ENCODE peak calls at places on chromosomes 7 and 10, in seven cellular contexts. One of them, this sample, is unnamed.

GRCh38 chr10:90857635-90858488 is at the start of gene HTR7:
- DNase-seq in right lobe of liver: peak
- DNase-seq in A549: peak
- DNase-seq in stomach: peak
- DNase-seq in cardiac fibroblast: peak
- DNase-seq in psoas muscle: peak
- DNase-seq in mesothelial cell of epicardium: peak
- DNase-seq in this sample: no peak

GRCh38 chr7:46485481-46486065 is 564.5 kb upstream of the IGFBP3 start:
- DNase-seq in right lobe of liver: no peak
- DNase-seq in A549: peak
- DNase-seq in stomach: no peak
- DNase-seq in cardiac fibroblast: peak
- DNase-seq in psoas muscle: no peak
- DNase-seq in mesothelial cell of epicardium: no peak
- DNase-seq in this sample: no peak

GRCh38 chr10:28910960-28911359 is 233.6 kb downstream of the BAMBI start:
- DNase-seq in right lobe of liver: no peak
- DNase-seq in A549: no peak
- DNase-seq in stomach: no peak
- DNase-seq in cardiac fibroblast: peak
- DNase-seq in psoas muscle: no peak
- DNase-seq in mesothelial cell of epicardium: no peak
- DNase-seq in this sample: no peak

GRCh38 chr10:86678999-86679792 is 10.9 kb downstream of the LDB3 start:
- DNase-seq in right lobe of liver: no peak
- DNase-seq in A549: no peak
- DNase-seq in stomach: no peak
- DNase-seq in cardiac fibroblast: no peak
- DNase-seq in psoas muscle: no peak
- DNase-seq in mesothelial cell of epicardium: no peak
- DNase-seq in this sample: no peak

GRCh38 chr7:34091330-34091917 is 186.1 kb downstream of the BMPER start:
- DNase-seq in right lobe of liver: no peak
- DNase-seq in A549: no peak
- DNase-seq in stomach: peak
- DNase-seq in cardiac fibroblast: peak
- DNase-seq in psoas muscle: peak
- DNase-seq in mesothelial cell of epicardium: no peak
- DNase-seq in this sample: no peak

GRCh38 chr7:34837826-34838225 is 179.8 kb downstream of the NPSR1 start:
- DNase-seq in right lobe of liver: no peak
- DNase-seq in A549: no peak
- DNase-seq in stomach: no peak
- DNase-seq in cardiac fibroblast: peak
- DNase-seq in psoas muscle: no peak
- DNase-seq in mesothelial cell of epicardium: no peak
- DNase-seq in this sample: no peak

GRCh38 chr7:143250822-143251221 is 12.4 kb upstream of the GSTK1 start:
- DNase-seq in right lobe of liver: no peak
- DNase-seq in A549: no peak
- DNase-seq in stomach: no peak
- DNase-seq in cardiac fibroblast: peak
- DNase-seq in psoas muscle: no peak
- DNase-seq in mesothelial cell of epicardium: no peak
- DNase-seq in this sample: no peak

GRCh38 chr7:150793569-150794238 is 6.5 kb downstream of the TMEM176B start:
- DNase-seq in right lobe of liver: no peak
- DNase-seq in A549: no peak
- DNase-seq in stomach: no peak
- DNase-seq in cardiac fibroblast: no peak
- DNase-seq in psoas muscle: no peak
- DNase-seq in mesothelial cell of epicardium: no peak
- DNase-seq in this sample: no peak

GRCh38 chr10:53699684-53700083 is 927.1 kb upstream of the MBL2 start:
- DNase-seq in right lobe of liver: no peak
- DNase-seq in A549: no peak
- DNase-seq in stomach: no peak
- DNase-seq in cardiac fibroblast: no peak
- DNase-seq in psoas muscle: no peak
- DNase-seq in mesothelial cell of epicardium: no peak
- DNase-seq in this sample: no peak

GRCh38 chr7:490461-491291 is 29.0 kb downstream of the PDGFA start:
- DNase-seq in right lobe of liver: peak
- DNase-seq in A549: no peak
- DNase-seq in stomach: no peak
- DNase-seq in cardiac fibroblast: no peak
- DNase-seq in psoas muscle: peak
- DNase-seq in mesothelial cell of epicardium: no peak
- DNase-seq in this sample: peak

GRCh38 chr7:149493366-149493765 is 4.2 kb downstream of the ZNF746 start:
- DNase-seq in right lobe of liver: no peak
- DNase-seq in A549: no peak
- DNase-seq in stomach: no peak
- DNase-seq in cardiac fibroblast: no peak
- DNase-seq in psoas muscle: no peak
- DNase-seq in mesothelial cell of epicardium: no peak
- DNase-seq in this sample: no peak

GRCh38 chr10:70528726-70529362 is 50.3 kb downstream of the PALD1 start:
- DNase-seq in right lobe of liver: no peak
- DNase-seq in A549: peak
- DNase-seq in stomach: no peak
- DNase-seq in cardiac fibroblast: peak
- DNase-seq in psoas muscle: no peak
- DNase-seq in mesothelial cell of epicardium: no peak
- DNase-seq in this sample: no peak

GRCh38 chr7:100726998-100727761 is 6.2 kb upstream of the ZAN start:
- DNase-seq in right lobe of liver: no peak
- DNase-seq in A549: no peak
- DNase-seq in stomach: no peak
- DNase-seq in cardiac fibroblast: peak
- DNase-seq in psoas muscle: no peak
- DNase-seq in mesothelial cell of epicardium: no peak
- DNase-seq in this sample: no peak

GRCh38 chr7:134787720-134788119 is 8.3 kb downstream of the CALD1 start:
- DNase-seq in right lobe of liver: no peak
- DNase-seq in A549: no peak
- DNase-seq in stomach: no peak
- DNase-seq in cardiac fibroblast: peak
- DNase-seq in psoas muscle: no peak
- DNase-seq in mesothelial cell of epicardium: no peak
- DNase-seq in this sample: no peak

GRCh38 chr10:90222372-90222771 is 521.0 kb downstream of the KIF20B start:
- DNase-seq in right lobe of liver: no peak
- DNase-seq in A549: no peak
- DNase-seq in stomach: no peak
- DNase-seq in cardiac fibroblast: peak
- DNase-seq in psoas muscle: no peak
- DNase-seq in mesothelial cell of epicardium: no peak
- DNase-seq in this sample: no peak

GRCh38 chr7:48078470-48078869 is 10.6 kb upstream of the UPP1 start:
- DNase-seq in right lobe of liver: no peak
- DNase-seq in A549: no peak
- DNase-seq in stomach: no peak
- DNase-seq in cardiac fibroblast: no peak
- DNase-seq in psoas muscle: no peak
- DNase-seq in mesothelial cell of epicardium: no peak
- DNase-seq in this sample: no peak

GRCh38 chr10:50622497-50623298 is 1.1 kb downstream of the SGMS1 start:
- DNase-seq in right lobe of liver: peak
- DNase-seq in A549: peak
- DNase-seq in stomach: peak
- DNase-seq in cardiac fibroblast: peak
- DNase-seq in psoas muscle: peak
- DNase-seq in mesothelial cell of epicardium: peak
- DNase-seq in this sample: no peak

GRCh38 chr7:32335107-32335506 is 155.1 kb downstream of the LSM5 start:
- DNase-seq in right lobe of liver: no peak
- DNase-seq in A549: no peak
- DNase-seq in stomach: no peak
- DNase-seq in cardiac fibroblast: peak
- DNase-seq in psoas muscle: no peak
- DNase-seq in mesothelial cell of epicardium: no peak
- DNase-seq in this sample: no peak

GRCh38 chr7:39407139-39407538 is 159.1 kb upstream of the YAE1 start:
- DNase-seq in right lobe of liver: no peak
- DNase-seq in A549: no peak
- DNase-seq in stomach: no peak
- DNase-seq in cardiac fibroblast: no peak
- DNase-seq in psoas muscle: no peak
- DNase-seq in mesothelial cell of epicardium: peak
- DNase-seq in this sample: no peak

GRCh38 chr10:76190871-76191270 is 759.4 kb downstream of the LRMDA start:
- DNase-seq in right lobe of liver: no peak
- DNase-seq in A549: no peak
- DNase-seq in stomach: no peak
- DNase-seq in cardiac fibroblast: no peak
- DNase-seq in psoas muscle: no peak
- DNase-seq in mesothelial cell of epicardium: no peak
- DNase-seq in this sample: no peak

GRCh38 chr10:73892314-73893080 is 18.1 kb upstream of the CAMK2G start:
- DNase-seq in right lobe of liver: no peak
- DNase-seq in A549: no peak
- DNase-seq in stomach: no peak
- DNase-seq in cardiac fibroblast: peak
- DNase-seq in psoas muscle: no peak
- DNase-seq in mesothelial cell of epicardium: no peak
- DNase-seq in this sample: no peak

GRCh38 chr7:47586925-47587324 is 5.0 kb upstream of the TNS3 start:
- DNase-seq in right lobe of liver: no peak
- DNase-seq in A549: no peak
- DNase-seq in stomach: no peak
- DNase-seq in cardiac fibroblast: no peak
- DNase-seq in psoas muscle: no peak
- DNase-seq in mesothelial cell of epicardium: no peak
- DNase-seq in this sample: no peak

GRCh38 chr7:7416031-7416968 is 119.4 kb downstream of the COL28A1 start:
- DNase-seq in right lobe of liver: no peak
- DNase-seq in A549: no peak
- DNase-seq in stomach: peak
- DNase-seq in cardiac fibroblast: no peak
- DNase-seq in psoas muscle: no peak
- DNase-seq in mesothelial cell of epicardium: no peak
- DNase-seq in this sample: no peak

GRCh38 chr7:123643495-123644428 is 11.9 kb upstream of the LMOD2 start:
- DNase-seq in right lobe of liver: no peak
- DNase-seq in A549: no peak
- DNase-seq in stomach: no peak
- DNase-seq in cardiac fibroblast: peak
- DNase-seq in psoas muscle: no peak
- DNase-seq in mesothelial cell of epicardium: no peak
- DNase-seq in this sample: no peak

GRCh38 chr7:151286148-151286547 is 37.7 kb upstream of the SMARCD3 start:
- DNase-seq in right lobe of liver: no peak
- DNase-seq in A549: no peak
- DNase-seq in stomach: no peak
- DNase-seq in cardiac fibroblast: peak
- DNase-seq in psoas muscle: no peak
- DNase-seq in mesothelial cell of epicardium: no peak
- DNase-seq in this sample: no peak

GRCh38 chr7:131042269-131043160 is 285.2 kb upstream of the MKLN1 start:
- DNase-seq in right lobe of liver: no peak
- DNase-seq in A549: no peak
- DNase-seq in stomach: no peak
- DNase-seq in cardiac fibroblast: no peak
- DNase-seq in psoas muscle: no peak
- DNase-seq in mesothelial cell of epicardium: no peak
- DNase-seq in this sample: no peak

GRCh38 chr7:92880212-92881090 is 44.1 kb upstream of the CDK6 start:
- DNase-seq in right lobe of liver: peak
- DNase-seq in A549: no peak
- DNase-seq in stomach: no peak
- DNase-seq in cardiac fibroblast: peak
- DNase-seq in psoas muscle: no peak
- DNase-seq in mesothelial cell of epicardium: no peak
- DNase-seq in this sample: peak
- TF ChIP-seq CTCF in right lobe of liver: peak
- TF ChIP-seq CTCF in A549: peak
- TF ChIP-seq CTCF in stomach: no peak
- TF ChIP-seq CTCF in cardiac fibroblast: peak
- TF ChIP-seq CTCF in psoas muscle: peak
- TF ChIP-seq CTCF in mesothelial cell of epicardium: no peak
- TF ChIP-seq CTCF in this sample: peak

GRCh38 chr10:102117391-102118159 is 2.6 kb downstream of the LDB1 start:
- DNase-seq in right lobe of liver: peak
- DNase-seq in A549: no peak
- DNase-seq in stomach: peak
- DNase-seq in cardiac fibroblast: peak
- DNase-seq in psoas muscle: peak
- DNase-seq in mesothelial cell of epicardium: peak
- DNase-seq in this sample: peak
- TF ChIP-seq CTCF in right lobe of liver: no peak
- TF ChIP-seq CTCF in A549: no peak
- TF ChIP-seq CTCF in stomach: no peak
- TF ChIP-seq CTCF in cardiac fibroblast: peak
- TF ChIP-seq CTCF in psoas muscle: no peak
- TF ChIP-seq CTCF in mesothelial cell of epicardium: no peak
- TF ChIP-seq CTCF in this sample: peak

GRCh38 chr10:124536496-124537050 is 75.0 kb downstream of the LHPP start:
- DNase-seq in right lobe of liver: no peak
- DNase-seq in A549: no peak
- DNase-seq in stomach: no peak
- DNase-seq in cardiac fibroblast: no peak
- DNase-seq in psoas muscle: no peak
- DNase-seq in mesothelial cell of epicardium: no peak
- DNase-seq in this sample: no peak
- TF ChIP-seq CTCF in right lobe of liver: no peak
- TF ChIP-seq CTCF in A549: no peak
- TF ChIP-seq CTCF in stomach: no peak
- TF ChIP-seq CTCF in cardiac fibroblast: no peak
- TF ChIP-seq CTCF in psoas muscle: no peak
- TF ChIP-seq CTCF in mesothelial cell of epicardium: no peak
- TF ChIP-seq CTCF in this sample: no peak

DNA sequence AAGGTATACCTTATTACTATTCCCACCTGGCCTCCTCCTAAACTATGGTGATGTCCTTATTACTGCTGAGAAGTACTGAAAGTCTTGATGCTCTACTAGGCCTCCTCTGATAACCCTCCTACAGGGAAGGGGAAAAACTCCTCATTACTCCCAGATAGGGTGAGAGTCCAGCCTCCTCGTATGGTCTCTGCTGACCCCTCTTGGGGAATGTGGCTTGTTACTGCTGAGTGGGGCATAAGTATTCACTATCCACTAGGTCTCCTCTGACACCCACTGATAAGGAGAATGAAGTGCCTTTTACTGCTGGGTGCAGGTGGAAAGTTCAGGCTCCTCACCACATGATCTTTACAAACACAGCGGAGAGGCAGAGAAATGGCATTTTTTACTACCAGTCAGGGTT is 222.9 kb downstream of the CHRM2 start:
- DNase-seq in right lobe of liver: no peak
- DNase-seq in A549: no peak
- DNase-seq in stomach: no peak
- DNase-seq in cardiac fibroblast: peak
- DNase-seq in psoas muscle: no peak
- DNase-seq in mesothelial cell of epicardium: no peak
- DNase-seq in this sample: no peak
- TF ChIP-seq CTCF in right lobe of liver: no peak
- TF ChIP-seq CTCF in A549: no peak
- TF ChIP-seq CTCF in stomach: no peak
- TF ChIP-seq CTCF in cardiac fibroblast: peak
- TF ChIP-seq CTCF in psoas muscle: no peak
- TF ChIP-seq CTCF in mesothelial cell of epicardium: no peak
- TF ChIP-seq CTCF in this sample: peak

This sample was measured in chondrocyte.